ENCODE peak calls at places on chromosome 15, in seven cellular contexts. One of them, this sample, is unnamed.

GRCh38 chr15:56772868-56773639 is 39.7 kb upstream of the ZNF280D start:
- DNase-seq in Peyer's patch: no peak
- DNase-seq in cardiac muscle cell: no peak
- DNase-seq in GM06990: no peak
- DNase-seq in cardiac fibroblast: peak
- DNase-seq in BJ: no peak
- DNase-seq in AG10803: peak
- DNase-seq in this sample: no peak

GRCh38 chr15:100284701-100285100 is 57.1 kb downstream of the ADAMTS17 start:
- DNase-seq in AG10803: no peak
- DNase-seq in Peyer's patch: peak
- DNase-seq in cardiac fibroblast: no peak
- DNase-seq in BJ: no peak
- DNase-seq in cardiac muscle cell: no peak
- DNase-seq in GM06990: no peak
- DNase-seq in this sample: no peak

GRCh38 chr15:43527802-43528541 is 10.6 kb downstream of the MAP1A start:
- DNase-seq in AG10803: no peak
- DNase-seq in cardiac fibroblast: no peak
- DNase-seq in Peyer's patch: no peak
- DNase-seq in GM06990: no peak
- DNase-seq in cardiac muscle cell: no peak
- DNase-seq in BJ: no peak
- DNase-seq in this sample: no peak

GRCh38 chr15:67080118-67080899 is 14.9 kb downstream of the SMAD3 start:
- DNase-seq in BJ: peak
- DNase-seq in GM06990: no peak
- DNase-seq in AG10803: peak
- DNase-seq in Peyer's patch: no peak
- DNase-seq in cardiac fibroblast: peak
- DNase-seq in cardiac muscle cell: no peak
- DNase-seq in this sample: peak

GRCh38 chr15:90315276-90315982 is 36.7 kb upstream of the ZNF774 start:
- DNase-seq in cardiac fibroblast: peak
- DNase-seq in BJ: peak
- DNase-seq in Peyer's patch: peak
- DNase-seq in cardiac muscle cell: no peak
- DNase-seq in GM06990: no peak
- DNase-seq in AG10803: peak
- DNase-seq in this sample: no peak

GRCh38 chr15:68187559-68187958 is 17.6 kb downstream of the CALML4 start:
- DNase-seq in GM06990: no peak
- DNase-seq in AG10803: peak
- DNase-seq in BJ: peak
- DNase-seq in cardiac muscle cell: no peak
- DNase-seq in Peyer's patch: no peak
- DNase-seq in cardiac fibroblast: peak
- DNase-seq in this sample: peak

GRCh38 chr15:87633471-87633870 is 623.1 kb downstream of the NTRK3 start:
- DNase-seq in cardiac fibroblast: no peak
- DNase-seq in GM06990: no peak
- DNase-seq in Peyer's patch: no peak
- DNase-seq in cardiac muscle cell: no peak
- DNase-seq in BJ: no peak
- DNase-seq in AG10803: no peak
- DNase-seq in this sample: no peak

GRCh38 chr15:83106994-83107840 is at the start of gene TM6SF1:
- DNase-seq in GM06990: peak
- DNase-seq in cardiac muscle cell: peak
- DNase-seq in AG10803: no peak
- DNase-seq in Peyer's patch: no peak
- DNase-seq in cardiac fibroblast: no peak
- DNase-seq in BJ: no peak
- DNase-seq in this sample: no peak

GRCh38 chr15:94470492-94470891 is 239.1 kb downstream of the MCTP2 start:
- DNase-seq in Peyer's patch: no peak
- DNase-seq in BJ: no peak
- DNase-seq in GM06990: no peak
- DNase-seq in cardiac fibroblast: no peak
- DNase-seq in cardiac muscle cell: no peak
- DNase-seq in AG10803: no peak
- DNase-seq in this sample: no peak

GRCh38 chr15:86336051-86336788 is 256.5 kb downstream of the AGBL1 start:
- DNase-seq in cardiac fibroblast: peak
- DNase-seq in Peyer's patch: no peak
- DNase-seq in AG10803: peak
- DNase-seq in cardiac muscle cell: no peak
- DNase-seq in GM06990: no peak
- DNase-seq in BJ: no peak
- DNase-seq in this sample: no peak

GRCh38 chr15:97672586-97672985 is 287.9 kb upstream of the ARRDC4 start:
- DNase-seq in BJ: no peak
- DNase-seq in AG10803: no peak
- DNase-seq in cardiac fibroblast: no peak
- DNase-seq in GM06990: no peak
- DNase-seq in cardiac muscle cell: no peak
- DNase-seq in Peyer's patch: no peak
- DNase-seq in this sample: no peak

GRCh38 chr15:28165791-28166190 is 66.7 kb upstream of the OCA2 start:
- DNase-seq in GM06990: no peak
- DNase-seq in BJ: no peak
- DNase-seq in Peyer's patch: no peak
- DNase-seq in AG10803: peak
- DNase-seq in cardiac fibroblast: no peak
- DNase-seq in cardiac muscle cell: no peak
- DNase-seq in this sample: no peak

GRCh38 chr15:64022571-64022970 is 23.7 kb downstream of the DAPK2 start:
- DNase-seq in cardiac fibroblast: no peak
- DNase-seq in cardiac muscle cell: no peak
- DNase-seq in Peyer's patch: no peak
- DNase-seq in GM06990: no peak
- DNase-seq in BJ: no peak
- DNase-seq in AG10803: no peak
- DNase-seq in this sample: no peak

GRCh38 chr15:55031732-55032131 is 165.0 kb downstream of the RSL24D1 start:
- DNase-seq in GM06990: no peak
- DNase-seq in AG10803: no peak
- DNase-seq in BJ: no peak
- DNase-seq in cardiac fibroblast: no peak
- DNase-seq in Peyer's patch: no peak
- DNase-seq in cardiac muscle cell: no peak
- DNase-seq in this sample: no peak

GRCh38 chr15:64944961-64945360 is 33.3 kb downstream of the ANKDD1A start:
- DNase-seq in GM06990: no peak
- DNase-seq in cardiac muscle cell: no peak
- DNase-seq in cardiac fibroblast: no peak
- DNase-seq in Peyer's patch: no peak
- DNase-seq in BJ: no peak
- DNase-seq in AG10803: no peak
- DNase-seq in this sample: no peak

GRCh38 chr15:55915876-55916567 is 77.4 kb downstream of the NEDD4 start:
- DNase-seq in GM06990: no peak
- DNase-seq in BJ: no peak
- DNase-seq in cardiac fibroblast: peak
- DNase-seq in cardiac muscle cell: no peak
- DNase-seq in Peyer's patch: no peak
- DNase-seq in AG10803: peak
- DNase-seq in this sample: no peak

GRCh38 chr15:83920115-83920514 is 266.2 kb downstream of the ADAMTSL3 start:
- DNase-seq in cardiac muscle cell: no peak
- DNase-seq in cardiac fibroblast: no peak
- DNase-seq in Peyer's patch: no peak
- DNase-seq in GM06990: no peak
- DNase-seq in BJ: no peak
- DNase-seq in AG10803: no peak
- DNase-seq in this sample: no peak

GRCh38 chr15:38005949-38006800 is 71.7 kb downstream of the TMCO5A start:
- DNase-seq in AG10803: no peak
- DNase-seq in GM06990: no peak
- DNase-seq in cardiac fibroblast: no peak
- DNase-seq in Peyer's patch: no peak
- DNase-seq in cardiac muscle cell: no peak
- DNase-seq in BJ: no peak
- DNase-seq in this sample: no peak

GRCh38 chr15:68983821-68984517 is 30.5 kb upstream of the NOX5 start:
- DNase-seq in Peyer's patch: no peak
- DNase-seq in cardiac muscle cell: peak
- DNase-seq in BJ: no peak
- DNase-seq in AG10803: no peak
- DNase-seq in GM06990: no peak
- DNase-seq in cardiac fibroblast: no peak
- DNase-seq in this sample: no peak

GRCh38 chr15:56749982-56750381 is 16.7 kb upstream of the ZNF280D start:
- DNase-seq in cardiac fibroblast: peak
- DNase-seq in cardiac muscle cell: no peak
- DNase-seq in Peyer's patch: no peak
- DNase-seq in AG10803: peak
- DNase-seq in BJ: peak
- DNase-seq in GM06990: no peak
- DNase-seq in this sample: no peak

GRCh38 chr15:37095993-37096877 is 4.1 kb downstream of the MEIS2 start:
- DNase-seq in cardiac fibroblast: peak
- DNase-seq in AG10803: no peak
- DNase-seq in Peyer's patch: no peak
- DNase-seq in BJ: no peak
- DNase-seq in cardiac muscle cell: no peak
- DNase-seq in GM06990: no peak
- DNase-seq in this sample: no peak

DNA sequence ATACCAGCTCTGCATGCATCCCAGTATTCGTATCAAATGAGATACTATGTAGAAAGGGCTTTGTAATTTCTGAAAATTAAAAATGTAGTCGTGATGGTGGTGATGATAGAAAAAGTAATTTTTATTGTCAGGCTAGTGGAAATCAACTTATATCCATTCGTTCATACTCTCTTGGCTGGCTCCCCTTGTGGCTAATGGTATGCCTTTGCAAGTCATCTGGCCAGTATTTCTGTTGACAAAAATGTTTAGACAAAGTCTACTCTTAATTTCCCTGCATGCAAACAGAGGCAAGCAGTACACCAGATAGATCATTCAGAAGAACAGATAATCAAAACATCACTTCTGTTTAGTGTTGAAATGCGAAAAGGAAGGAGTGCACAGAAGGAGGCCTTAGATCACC is 49.6 kb upstream of the DUT start:
- DNase-seq in AG10803: no peak
- DNase-seq in BJ: no peak
- DNase-seq in cardiac muscle cell: no peak
- DNase-seq in cardiac fibroblast: no peak
- DNase-seq in GM06990: no peak
- DNase-seq in Peyer's patch: no peak
- DNase-seq in this sample: no peak
- TF ChIP-seq CTCF in AG10803: no peak
- TF ChIP-seq CTCF in BJ: no peak
- TF ChIP-seq CTCF in cardiac muscle cell: no peak
- TF ChIP-seq CTCF in cardiac fibroblast: peak
- TF ChIP-seq CTCF in GM06990: no peak
- TF ChIP-seq CTCF in Peyer's patch: no peak
- TF ChIP-seq CTCF in this sample: no peak

DNA sequence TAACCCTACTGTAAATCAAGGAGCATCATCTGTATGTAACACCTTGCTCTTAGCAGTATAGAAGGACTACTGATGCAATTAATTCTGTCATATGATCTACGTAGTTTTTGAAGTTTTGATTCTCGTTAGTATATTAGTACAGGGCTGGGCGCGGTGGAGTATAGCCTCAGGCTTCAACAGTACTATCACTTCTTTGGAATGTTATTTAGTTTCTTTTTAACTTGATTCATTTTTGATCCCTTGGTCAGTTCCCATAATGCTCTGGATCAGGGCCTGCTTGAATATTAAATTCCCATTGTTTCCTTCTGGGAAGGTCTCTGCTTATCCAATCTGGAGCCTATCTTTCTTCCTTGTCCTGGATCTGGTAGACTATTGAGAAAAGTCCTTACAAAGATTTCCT is 23.9 kb upstream of the AP4E1 start:
- DNase-seq in BJ: peak
- DNase-seq in cardiac fibroblast: peak
- DNase-seq in cardiac muscle cell: no peak
- DNase-seq in Peyer's patch: no peak
- DNase-seq in GM06990: no peak
- DNase-seq in AG10803: peak
- DNase-seq in this sample: no peak
- TF ChIP-seq CTCF in BJ: no peak
- TF ChIP-seq CTCF in cardiac fibroblast: no peak
- TF ChIP-seq CTCF in cardiac muscle cell: no peak
- TF ChIP-seq CTCF in Peyer's patch: no peak
- TF ChIP-seq CTCF in GM06990: no peak
- TF ChIP-seq CTCF in AG10803: no peak
- TF ChIP-seq CTCF in this sample: no peak

DNA sequence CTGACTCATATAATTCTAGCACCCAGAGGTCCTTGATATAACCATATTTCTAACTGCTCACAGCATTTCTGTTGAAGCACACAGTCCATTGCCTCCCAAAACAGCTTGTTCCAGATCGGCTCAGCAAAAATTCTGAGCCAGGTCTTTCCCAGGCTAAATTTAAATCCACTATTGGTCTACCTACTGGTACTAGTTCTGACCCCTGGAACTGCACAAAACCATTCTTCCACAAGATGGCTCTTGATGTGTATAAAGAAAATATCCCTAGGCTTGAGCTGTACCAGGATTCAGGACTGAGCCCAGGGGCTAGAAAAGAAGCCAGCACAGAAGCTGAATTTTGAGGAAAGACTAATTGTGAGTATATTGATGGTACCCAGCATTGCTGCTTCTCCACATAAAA is 75.4 kb upstream of the ABHD17C start:
- DNase-seq in Peyer's patch: no peak
- DNase-seq in BJ: no peak
- DNase-seq in GM06990: no peak
- DNase-seq in cardiac muscle cell: no peak
- DNase-seq in AG10803: peak
- DNase-seq in cardiac fibroblast: peak
- DNase-seq in this sample: no peak
- TF ChIP-seq CTCF in Peyer's patch: peak
- TF ChIP-seq CTCF in BJ: peak
- TF ChIP-seq CTCF in GM06990: peak
- TF ChIP-seq CTCF in cardiac muscle cell: peak
- TF ChIP-seq CTCF in AG10803: peak
- TF ChIP-seq CTCF in cardiac fibroblast: no peak
- TF ChIP-seq CTCF in this sample: peak

DNA sequence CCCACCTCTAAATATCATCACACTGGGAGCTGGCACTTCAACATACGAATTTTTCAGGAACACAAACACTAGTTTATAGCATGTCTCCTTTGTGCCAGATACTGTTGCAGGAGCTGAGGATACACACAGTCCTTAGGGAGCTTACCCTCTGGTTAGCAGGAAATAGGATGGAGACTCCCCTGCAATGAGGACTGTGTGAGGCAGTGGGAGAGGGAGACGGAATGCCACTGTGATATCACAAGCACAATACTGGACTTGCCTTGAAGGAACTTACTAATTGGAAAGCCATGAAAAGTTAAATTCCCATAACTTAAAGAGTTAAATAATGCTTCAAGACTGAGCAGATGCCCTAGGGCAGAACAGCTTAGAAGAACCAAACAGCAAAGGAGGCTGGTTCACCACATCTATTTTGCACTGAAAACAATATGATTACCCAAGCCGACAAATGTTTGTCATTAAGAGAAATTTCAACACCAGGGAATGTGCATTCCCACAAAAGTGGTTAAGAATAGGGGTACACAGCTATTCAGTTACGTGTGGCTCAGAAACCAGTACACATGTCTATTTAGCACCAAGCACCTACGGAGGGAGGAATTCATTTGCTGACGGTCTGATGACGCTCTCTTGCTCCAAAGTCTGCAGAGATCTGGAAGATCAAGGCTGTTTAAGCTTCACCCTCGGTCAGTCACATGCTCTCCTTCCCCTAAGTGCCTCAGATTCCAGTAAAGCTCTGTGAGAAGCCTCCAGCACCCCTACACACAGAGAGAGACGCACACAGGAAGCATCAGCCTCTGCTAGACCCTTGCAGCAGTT is 5.2 kb downstream of the TBC1D2B start:
- DNase-seq in AG10803: peak
- DNase-seq in Peyer's patch: peak
- DNase-seq in cardiac muscle cell: peak
- DNase-seq in GM06990: no peak
- DNase-seq in cardiac fibroblast: peak
- DNase-seq in BJ: peak
- DNase-seq in this sample: peak
- TF ChIP-seq CTCF in AG10803: peak
- TF ChIP-seq CTCF in Peyer's patch: no peak
- TF ChIP-seq CTCF in cardiac muscle cell: no peak
- TF ChIP-seq CTCF in GM06990: no peak
- TF ChIP-seq CTCF in cardiac fibroblast: no peak
- TF ChIP-seq CTCF in BJ: peak
- TF ChIP-seq CTCF in this sample: no peak

This sample was measured in AG09319.